ENCODE peak calls at places on chromosomes 16 and 17, in six cellular contexts. X, O, V, B, K and U are unnamed samples. For H3K27me3, the result is how much of the 10 kb centered on the place peaks cover.

GRCh38 chr16:81550412-81550768 is 105.8 kb downstream of the CMIP start:
- DNase-seq in O (no peak), V (no peak), B (no peak), K (no peak), X (no peak), U (no peak)

GRCh38 chr17:3026125-3026855 is 37.1 kb downstream of the OR1D5 start:
- DNase-seq in O (no peak), V (no peak), X (peak), B (no peak), K (no peak), U (no peak)

GRCh38 chr16:78579020-78579419 is 479.6 kb downstream of the WWOX start:
- DNase-seq in O (no peak), X (no peak), K (no peak), B (no peak), V (no peak), U (no peak)

GRCh38 chr16:87445486-87445885 is 47.3 kb downstream of the ZCCHC14 start:
- DNase-seq in V (no peak), O (no peak), K (no peak), B (no peak), X (no peak), U (peak)

GRCh38 chr17:64244165-64244564 is 18.9 kb downstream of the TEX2 start:
- DNase-seq in O (no peak), K (no peak), X (no peak), V (no peak), B (no peak), U (no peak)

GRCh38 chr17:32494621-32495346 is 8.0 kb downstream of the CDK5R1 start:
- DNase-seq in O (no peak), V (no peak), B (no peak), X (peak), K (no peak), U (no peak)

GRCh38 chr16:89562939-89563338 is 2.5 kb downstream of the RPL13 start:
- DNase-seq in O (no peak), V (no peak), X (no peak), B (no peak), K (no peak), U (no peak)

GRCh38 chr16:51876934-51877333 is 670.0 kb downstream of the TOX3 start:
- DNase-seq in B (no peak), X (no peak), K (no peak), V (no peak), O (no peak), U (no peak)

GRCh38 chr17:55770220-55770870 is 19.5 kb downstream of the PCTP start:
- DNase-seq in B (no peak), O (no peak), V (no peak), X (no peak), K (peak), U (no peak)

GRCh38 chr17:32487460-32488176 is 825 bp downstream of the CDK5R1 start:
- DNase-seq in K (peak), B (no peak), O (no peak), X (no peak), V (no peak), U (no peak)

GRCh38 chr17:45857977-45858708 is 13.5 kb downstream of the SPPL2C start:
- DNase-seq in K (no peak), O (no peak), X (no peak), B (no peak), V (no peak), U (no peak)

GRCh38 chr16:63447121-63447520 is 1410.9 kb upstream of the CDH8 start:
- DNase-seq in O (no peak), K (no peak), V (no peak), B (no peak), X (no peak), U (no peak)

GRCh38 chr17:4301066-4301465 is 37.3 kb upstream of the ANKFY1 start:
- DNase-seq in B (no peak), K (no peak), V (no peak), X (no peak), O (no peak), U (no peak)

GRCh38 chr16:66668777-66669444 is 27.6 kb downstream of the CMTM4 start:
- DNase-seq in O (no peak), K (no peak), X (no peak), B (no peak), V (no peak), U (no peak)

GRCh38 chr16:76906552-76906951 is 284.4 kb upstream of the MON1B start:
- DNase-seq in K (no peak), O (no peak), X (no peak), B (no peak), V (no peak), U (no peak)

GRCh38 chr16:50528820-50529219 is 19.4 kb upstream of the NKD1 start:
- DNase-seq in V (no peak), O (no peak), B (no peak), K (no peak), X (no peak), U (no peak)

GRCh38 chr16:84983308-84983707 is 28.0 kb downstream of the ZDHHC7 start:
- DNase-seq in O (no peak), B (no peak), K (no peak), X (no peak), V (no peak), U (no peak)

GRCh38 chr16:50534556-50534955 is 13.6 kb upstream of the NKD1 start:
- DNase-seq in V (no peak), K (no peak), B (no peak), O (no peak), X (no peak), U (no peak)

GRCh38 chr16:54073356-54073755 is 213.2 kb downstream of the IRX3 start:
- DNase-seq in K (no peak), B (no peak), V (no peak), X (no peak), O (no peak), U (no peak)

GRCh38 chr17:10652984-10653680 is 4.0 kb downstream of the MYH3 start:
- DNase-seq in V (no peak), X (no peak), B (no peak), O (no peak), K (no peak), U (no peak)

GRCh38 chr16:89615596-89616090 is 2.2 kb downstream of the DPEP1 start:
- DNase-seq in B (no peak), K (peak), V (no peak), X (no peak), O (no peak), U (no peak)

GRCh38 chr16:84040823-84041391 is 1.7 kb downstream of the SLC38A8 start:
- DNase-seq in B (no peak), X (no peak), K (no peak), O (no peak), V (no peak), U (no peak)

GRCh38 chr17:51617876-51618455 is 357.6 kb downstream of the UTP18 start:
- DNase-seq in V (no peak), K (no peak), B (no peak), X (no peak), O (no peak), U (no peak)

GRCh38 chr17:77085916-77086432 is 54.8 kb upstream of the SEC14L1 start:
- DNase-seq in B (no peak), K (peak), O (no peak), V (no peak), X (no peak), U (no peak)

GRCh38 chr17:29793501-29793900 is 136.5 kb downstream of the SSH2 start:
- DNase-seq in B (no peak), X (no peak), O (no peak), V (no peak), K (no peak), U (no peak)
- H3K27me3 ChIP-seq in B (under half), X (under half), O (under half), V (under half), K (under half), U (under half)

GRCh38 chr16:30722443-30722842 is 23.5 kb downstream of the SRCAP start:
- DNase-seq in O (no peak), X (peak), B (no peak), K (peak), V (no peak), U (no peak)
- TF ChIP-seq CTCF in O (no peak), X (no peak), B (no peak), K (no peak), V (peak), U (no peak)

GRCh38 chr16:31569360-31569717 is 41.6 kb downstream of the AHSP start:
- DNase-seq in X (no peak), V (no peak), B (no peak), O (no peak), K (peak), U (no peak)
- H3K27me3 ChIP-seq in X (under half), V (half or more), B (under half), O (under half), K (under half), U (under half)

DNA sequence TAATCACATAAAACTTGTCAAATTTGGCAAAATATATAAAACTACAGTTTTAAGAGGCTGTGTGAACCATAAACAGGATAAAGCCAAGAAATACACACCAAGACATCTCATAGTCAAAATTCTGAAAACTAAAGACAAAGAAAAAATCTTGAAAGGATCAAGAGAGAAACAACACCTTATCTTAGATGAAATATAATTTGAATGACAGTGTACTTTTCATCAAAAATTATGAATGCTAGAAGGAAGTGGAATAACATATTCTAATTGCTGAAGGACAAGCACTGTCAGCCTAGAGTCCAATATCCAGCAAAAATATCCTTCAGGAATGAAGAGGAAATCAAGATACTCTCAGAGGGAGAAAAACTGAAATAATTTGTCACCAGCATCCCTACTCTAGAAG is 37.2 kb downstream of the PIK3R5 start:
- DNase-seq in B (no peak), O (no peak), X (no peak), K (no peak), V (no peak), U (no peak)
- TF ChIP-seq CTCF in B (no peak), O (no peak), X (no peak), K (no peak), V (no peak), U (no peak)